ENCODE peak calls at places on chromosomes 1 and 21, in nine cellular contexts. One of them, this sample, is unnamed.

GRCh38 chr1:110210604-110211502 is 739 bp downstream of the KCNC4 start:
- DNase-seq in GM12865: peak
- DNase-seq in cardiac muscle cell: peak
- DNase-seq in dorsolateral prefrontal cortex: no peak
- DNase-seq in lung: peak
- DNase-seq in heart left ventricle: peak
- DNase-seq in fibroblast of lung: peak
- DNase-seq in kidney epithelial cell: no peak
- DNase-seq in OCI-LY7: peak
- DNase-seq in this sample: no peak

GRCh38 chr1:14915356-14916054 is 238.0 kb upstream of the TMEM51 start:
- DNase-seq in GM12865: peak
- DNase-seq in cardiac muscle cell: peak
- DNase-seq in dorsolateral prefrontal cortex: peak
- DNase-seq in lung: no peak
- DNase-seq in heart left ventricle: peak
- DNase-seq in fibroblast of lung: no peak
- DNase-seq in kidney epithelial cell: no peak
- DNase-seq in OCI-LY7: peak
- DNase-seq in this sample: no peak

GRCh38 chr21:46253610-46254124 is 25.1 kb upstream of the LSS start:
- DNase-seq in GM12865: peak
- DNase-seq in cardiac muscle cell: peak
- DNase-seq in dorsolateral prefrontal cortex: no peak
- DNase-seq in lung: no peak
- DNase-seq in heart left ventricle: no peak
- DNase-seq in fibroblast of lung: no peak
- DNase-seq in kidney epithelial cell: no peak
- DNase-seq in OCI-LY7: peak
- DNase-seq in this sample: no peak

GRCh38 chr1:59978026-59978425 is 51.5 kb upstream of the CYP2J2 start:
- DNase-seq in GM12865: no peak
- DNase-seq in cardiac muscle cell: no peak
- DNase-seq in dorsolateral prefrontal cortex: no peak
- DNase-seq in lung: no peak
- DNase-seq in heart left ventricle: no peak
- DNase-seq in fibroblast of lung: no peak
- DNase-seq in kidney epithelial cell: no peak
- DNase-seq in OCI-LY7: no peak
- DNase-seq in this sample: no peak

GRCh38 chr1:55611123-55611522 is 396.0 kb upstream of the USP24 start:
- DNase-seq in GM12865: no peak
- DNase-seq in cardiac muscle cell: no peak
- DNase-seq in dorsolateral prefrontal cortex: no peak
- DNase-seq in lung: no peak
- DNase-seq in heart left ventricle: no peak
- DNase-seq in fibroblast of lung: no peak
- DNase-seq in kidney epithelial cell: no peak
- DNase-seq in OCI-LY7: no peak
- DNase-seq in this sample: no peak

GRCh38 chr1:33256335-33256700 is at the start of gene ZNF362:
- DNase-seq in GM12865: peak
- DNase-seq in cardiac muscle cell: peak
- DNase-seq in dorsolateral prefrontal cortex: peak
- DNase-seq in lung: peak
- DNase-seq in heart left ventricle: peak
- DNase-seq in fibroblast of lung: peak
- DNase-seq in kidney epithelial cell: no peak
- DNase-seq in OCI-LY7: peak
- DNase-seq in this sample: no peak

GRCh38 chr21:42302794-42303193 is 12.4 kb downstream of the TFF3 start:
- DNase-seq in GM12865: no peak
- DNase-seq in cardiac muscle cell: no peak
- DNase-seq in dorsolateral prefrontal cortex: no peak
- DNase-seq in lung: no peak
- DNase-seq in heart left ventricle: no peak
- DNase-seq in fibroblast of lung: no peak
- DNase-seq in kidney epithelial cell: no peak
- DNase-seq in OCI-LY7: no peak
- DNase-seq in this sample: no peak

GRCh38 chr1:39076799-39077148 is 50.6 kb downstream of the NDUFS5 start:
- DNase-seq in GM12865: no peak
- DNase-seq in cardiac muscle cell: no peak
- DNase-seq in dorsolateral prefrontal cortex: no peak
- DNase-seq in lung: no peak
- DNase-seq in heart left ventricle: no peak
- DNase-seq in fibroblast of lung: no peak
- DNase-seq in kidney epithelial cell: no peak
- DNase-seq in OCI-LY7: no peak
- DNase-seq in this sample: no peak

GRCh38 chr1:175725684-175726083 is 17.7 kb downstream of the TNR start:
- DNase-seq in GM12865: peak
- DNase-seq in cardiac muscle cell: peak
- DNase-seq in dorsolateral prefrontal cortex: no peak
- DNase-seq in lung: no peak
- DNase-seq in heart left ventricle: no peak
- DNase-seq in fibroblast of lung: peak
- DNase-seq in kidney epithelial cell: no peak
- DNase-seq in OCI-LY7: peak
- DNase-seq in this sample: no peak

GRCh38 chr21:33458861-33459260 is 20.9 kb downstream of the TMEM50B start:
- DNase-seq in GM12865: no peak
- DNase-seq in cardiac muscle cell: no peak
- DNase-seq in dorsolateral prefrontal cortex: no peak
- DNase-seq in lung: no peak
- DNase-seq in heart left ventricle: no peak
- DNase-seq in fibroblast of lung: peak
- DNase-seq in kidney epithelial cell: no peak
- DNase-seq in OCI-LY7: no peak
- DNase-seq in this sample: no peak

GRCh38 chr1:77888429-77889239 is at the start of gene NEXN:
- DNase-seq in GM12865: peak
- DNase-seq in cardiac muscle cell: peak
- DNase-seq in dorsolateral prefrontal cortex: peak
- DNase-seq in lung: peak
- DNase-seq in heart left ventricle: peak
- DNase-seq in fibroblast of lung: peak
- DNase-seq in kidney epithelial cell: no peak
- DNase-seq in OCI-LY7: no peak
- DNase-seq in this sample: no peak

DNA sequence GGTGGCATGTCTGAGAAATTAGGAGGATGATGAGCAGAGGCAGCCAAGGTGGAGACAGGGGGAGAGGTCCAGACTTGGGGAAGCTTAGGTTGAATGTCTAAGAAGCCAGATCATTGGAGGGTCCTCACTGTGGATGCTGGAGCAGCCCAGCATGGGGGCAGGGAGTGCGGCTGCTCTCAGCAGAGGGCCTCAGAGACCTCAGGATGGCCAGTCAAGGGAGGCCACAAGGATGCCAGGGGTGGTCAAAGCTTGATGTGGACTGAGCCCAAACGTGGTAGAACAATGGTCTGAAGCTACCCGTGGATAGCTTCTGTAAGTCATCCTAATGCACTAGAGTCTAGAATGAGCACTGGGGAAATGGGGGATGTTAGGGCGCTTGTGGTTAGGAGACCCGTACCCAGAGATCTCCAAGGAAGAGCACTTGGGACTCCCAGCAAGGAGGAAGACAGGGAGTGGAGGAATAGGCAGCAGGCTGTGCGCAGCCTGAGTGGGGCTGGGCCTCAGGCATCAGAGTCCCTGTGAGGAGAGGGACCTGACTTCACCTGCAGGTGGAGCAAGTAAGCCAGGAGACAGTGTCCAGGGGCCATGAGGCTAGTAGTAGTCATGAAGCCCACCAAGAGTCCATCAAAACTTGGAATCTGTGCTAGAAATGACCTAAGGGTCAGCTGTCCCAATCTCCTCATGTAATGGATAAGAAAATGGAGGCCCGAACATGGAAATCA is 4.3 kb upstream of the S100A9 start:
- DNase-seq in GM12865: no peak
- DNase-seq in cardiac muscle cell: peak
- DNase-seq in dorsolateral prefrontal cortex: no peak
- DNase-seq in lung: no peak
- DNase-seq in heart left ventricle: no peak
- DNase-seq in fibroblast of lung: peak
- DNase-seq in kidney epithelial cell: no peak
- DNase-seq in OCI-LY7: peak
- DNase-seq in this sample: no peak
- TF ChIP-seq CTCF in GM12865: peak
- TF ChIP-seq CTCF in cardiac muscle cell: peak
- TF ChIP-seq CTCF in dorsolateral prefrontal cortex: no peak
- TF ChIP-seq CTCF in lung: no peak
- TF ChIP-seq CTCF in heart left ventricle: peak
- TF ChIP-seq CTCF in fibroblast of lung: peak
- TF ChIP-seq CTCF in kidney epithelial cell: peak
- TF ChIP-seq CTCF in OCI-LY7: peak
- TF ChIP-seq CTCF in this sample: peak

GRCh38 chr21:45097827-45098387 is 23.5 kb downstream of the ADARB1 start:
- DNase-seq in GM12865: no peak
- DNase-seq in cardiac muscle cell: no peak
- DNase-seq in dorsolateral prefrontal cortex: no peak
- DNase-seq in lung: no peak
- DNase-seq in heart left ventricle: no peak
- DNase-seq in fibroblast of lung: no peak
- DNase-seq in kidney epithelial cell: no peak
- DNase-seq in OCI-LY7: no peak
- DNase-seq in this sample: no peak
- H3K4me3 ChIP-seq in GM12865: no peak
- H3K4me3 ChIP-seq in cardiac muscle cell: no peak
- H3K4me3 ChIP-seq in dorsolateral prefrontal cortex: no peak
- H3K4me3 ChIP-seq in lung: no peak
- H3K4me3 ChIP-seq in heart left ventricle: no peak
- H3K4me3 ChIP-seq in fibroblast of lung: no peak
- H3K4me3 ChIP-seq in kidney epithelial cell: no peak
- H3K4me3 ChIP-seq in OCI-LY7: no peak
- H3K4me3 ChIP-seq in this sample: no peak

GRCh38 chr1:61121631-61122030 is 39.3 kb downstream of the NFIA start:
- DNase-seq in GM12865: no peak
- DNase-seq in cardiac muscle cell: no peak
- DNase-seq in dorsolateral prefrontal cortex: no peak
- DNase-seq in lung: no peak
- DNase-seq in heart left ventricle: no peak
- DNase-seq in fibroblast of lung: no peak
- DNase-seq in kidney epithelial cell: no peak
- DNase-seq in OCI-LY7: no peak
- DNase-seq in this sample: no peak
- TF ChIP-seq CTCF in GM12865: no peak
- TF ChIP-seq CTCF in cardiac muscle cell: no peak
- TF ChIP-seq CTCF in dorsolateral prefrontal cortex: peak
- TF ChIP-seq CTCF in lung: no peak
- TF ChIP-seq CTCF in heart left ventricle: no peak
- TF ChIP-seq CTCF in fibroblast of lung: no peak
- TF ChIP-seq CTCF in kidney epithelial cell: no peak
- TF ChIP-seq CTCF in OCI-LY7: no peak
- TF ChIP-seq CTCF in this sample: no peak

GRCh38 chr1:31815752-31816484 is at the start of gene SPOCD1:
- DNase-seq in GM12865: peak
- DNase-seq in cardiac muscle cell: peak
- DNase-seq in dorsolateral prefrontal cortex: no peak
- DNase-seq in lung: peak
- DNase-seq in heart left ventricle: peak
- DNase-seq in fibroblast of lung: peak
- DNase-seq in kidney epithelial cell: peak
- DNase-seq in OCI-LY7: peak
- DNase-seq in this sample: peak
- H3K4me3 ChIP-seq in GM12865: no peak
- H3K4me3 ChIP-seq in cardiac muscle cell: no peak
- H3K4me3 ChIP-seq in dorsolateral prefrontal cortex: no peak
- H3K4me3 ChIP-seq in lung: no peak
- H3K4me3 ChIP-seq in heart left ventricle: no peak
- H3K4me3 ChIP-seq in fibroblast of lung: peak
- H3K4me3 ChIP-seq in kidney epithelial cell: no peak
- H3K4me3 ChIP-seq in OCI-LY7: peak
- H3K4me3 ChIP-seq in this sample: peak

DNA sequence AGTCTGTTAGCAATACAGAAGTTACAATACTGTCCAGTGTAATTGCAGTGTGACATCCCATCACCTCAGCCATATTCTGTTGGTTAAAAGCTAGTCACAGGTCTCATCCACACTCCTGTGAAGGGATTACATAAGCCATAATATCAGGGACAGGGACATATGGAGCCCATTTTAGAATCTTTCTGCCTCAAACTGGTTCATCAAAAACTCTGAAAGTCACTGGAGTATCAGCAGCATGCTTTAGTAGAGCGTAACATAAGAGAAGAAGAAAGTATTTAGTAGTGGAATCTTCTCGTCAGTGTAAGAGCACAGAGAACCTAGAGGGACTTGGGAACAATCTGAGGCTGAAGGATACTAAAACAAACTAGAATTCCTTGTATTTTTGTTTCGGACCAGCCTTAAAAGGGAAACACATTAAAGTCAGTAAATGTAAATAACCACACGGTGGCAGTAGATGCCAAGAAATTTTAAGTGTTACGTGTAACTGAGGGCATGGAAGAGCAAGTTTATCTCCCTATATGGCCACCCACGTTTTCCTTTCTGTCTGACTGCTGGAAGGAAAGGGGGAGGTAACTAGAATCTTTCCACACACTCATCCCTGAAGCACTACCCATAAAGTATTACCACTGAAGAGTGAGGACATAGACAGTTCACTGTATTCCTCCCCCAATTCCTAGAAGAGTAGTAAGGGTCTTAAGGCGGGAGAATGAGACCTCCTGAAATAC is 41.6 kb upstream of the AGL start:
- DNase-seq in GM12865: peak
- DNase-seq in cardiac muscle cell: peak
- DNase-seq in dorsolateral prefrontal cortex: no peak
- DNase-seq in lung: peak
- DNase-seq in heart left ventricle: no peak
- DNase-seq in fibroblast of lung: peak
- DNase-seq in kidney epithelial cell: peak
- DNase-seq in OCI-LY7: peak
- DNase-seq in this sample: peak
- TF ChIP-seq CTCF in GM12865: peak
- TF ChIP-seq CTCF in cardiac muscle cell: peak
- TF ChIP-seq CTCF in dorsolateral prefrontal cortex: peak
- TF ChIP-seq CTCF in lung: peak
- TF ChIP-seq CTCF in heart left ventricle: peak
- TF ChIP-seq CTCF in fibroblast of lung: peak
- TF ChIP-seq CTCF in kidney epithelial cell: peak
- TF ChIP-seq CTCF in OCI-LY7: peak
- TF ChIP-seq CTCF in this sample: peak

This sample was measured in AG04449.